ENCODE peak calls at places on chromosomes 6 and 20, in seven cellular contexts. P, I, Z, O, G, E and F are unnamed samples.

GRCh38 chr20:40813708-40814327 is 124.8 kb upstream of the MAFB start:
- DNase-seq in P (no peak), I (no peak), Z (no peak), O (no peak), G (no peak), E (peak), F (no peak)

GRCh38 chr20:19897891-19898290 is 119.3 kb upstream of the NAA20 start:
- DNase-seq in P (no peak), I (no peak), Z (no peak), O (no peak), G (no peak), E (peak), F (no peak)

GRCh38 chr6:132179955-132180354 is 221.3 kb downstream of the MOXD1 start:
- DNase-seq in P (no peak), I (no peak), Z (no peak), O (no peak), G (no peak), E (no peak), F (no peak)

GRCh38 chr6:89495961-89496535 is 63.1 kb downstream of the ANKRD6 start:
- DNase-seq in P (no peak), I (no peak), Z (no peak), O (no peak), G (no peak), E (no peak), F (no peak)

GRCh38 chr20:23928788-23929187 is 49.2 kb upstream of the CST5 start:
- DNase-seq in P (no peak), I (no peak), Z (no peak), O (no peak), G (no peak), E (no peak), F (no peak)

GRCh38 chr20:1824834-1825233 is 70.4 kb upstream of the SIRPA start:
- DNase-seq in P (no peak), I (no peak), Z (no peak), O (no peak), G (no peak), E (no peak), F (no peak)

GRCh38 chr20:25301357-25301920 is 53.6 kb downstream of the PYGB start:
- DNase-seq in P (no peak), I (no peak), Z (no peak), O (no peak), G (no peak), E (no peak), F (no peak)

GRCh38 chr6:86276056-86276455 is 633.4 kb upstream of the SYNCRIP start:
- DNase-seq in P (no peak), I (no peak), Z (no peak), O (no peak), G (no peak), E (no peak), F (no peak)

GRCh38 chr20:1874534-1875168 is 20.6 kb upstream of the SIRPA start:
- DNase-seq in P (peak), I (no peak), Z (peak), O (no peak), G (no peak), E (no peak), F (no peak)

GRCh38 chr20:48406462-48407235 is 421.1 kb downstream of the PREX1 start:
- DNase-seq in P (no peak), I (no peak), Z (no peak), O (no peak), G (no peak), E (no peak), F (no peak)

GRCh38 chr6:150994026-150994425 is 128.5 kb downstream of the MTHFD1L start:
- DNase-seq in P (no peak), I (no peak), Z (no peak), O (no peak), G (no peak), E (no peak), F (no peak)

GRCh38 chr20:49420811-49421295 is 61.6 kb downstream of the KCNB1 start:
- DNase-seq in P (no peak), I (no peak), Z (no peak), O (peak), G (peak), E (no peak), F (no peak)

GRCh38 chr6:412146-412886 is 20.8 kb downstream of the IRF4 start:
- DNase-seq in P (no peak), I (no peak), Z (no peak), O (no peak), G (no peak), E (no peak), F (no peak)

GRCh38 chr20:25459111-25459830 is 51.8 kb downstream of the GINS1 start:
- DNase-seq in P (no peak), I (no peak), Z (no peak), O (no peak), G (no peak), E (no peak), F (no peak)

GRCh38 chr6:168959696-168960095 is 293.9 kb downstream of the THBS2 start:
- DNase-seq in P (no peak), I (no peak), Z (no peak), O (no peak), G (no peak), E (no peak), F (no peak)

GRCh38 chr6:140379919-140380318 is 1005.5 kb upstream of the CITED2 start:
- DNase-seq in P (no peak), I (no peak), Z (peak), O (no peak), G (no peak), E (no peak), F (no peak)

GRCh38 chr20:64226686-64227576 is 28.6 kb upstream of the PCMTD2 start:
- DNase-seq in P (no peak), I (no peak), Z (no peak), O (no peak), G (no peak), E (no peak), F (no peak)

GRCh38 chr20:36758276-36758675 is 12.4 kb upstream of the NDRG3 start:
- DNase-seq in P (no peak), I (no peak), Z (no peak), O (no peak), G (no peak), E (no peak), F (no peak)

GRCh38 chr6:32154514-32155161 is 697 bp downstream of the PPT2 start:
- DNase-seq in P (peak), I (peak), Z (peak), O (no peak), G (peak), E (peak), F (peak)

GRCh38 chr6:163775313-163775712 is 360.8 kb downstream of the QKI start:
- DNase-seq in P (no peak), I (no peak), Z (no peak), O (no peak), G (no peak), E (no peak), F (no peak)

DNA sequence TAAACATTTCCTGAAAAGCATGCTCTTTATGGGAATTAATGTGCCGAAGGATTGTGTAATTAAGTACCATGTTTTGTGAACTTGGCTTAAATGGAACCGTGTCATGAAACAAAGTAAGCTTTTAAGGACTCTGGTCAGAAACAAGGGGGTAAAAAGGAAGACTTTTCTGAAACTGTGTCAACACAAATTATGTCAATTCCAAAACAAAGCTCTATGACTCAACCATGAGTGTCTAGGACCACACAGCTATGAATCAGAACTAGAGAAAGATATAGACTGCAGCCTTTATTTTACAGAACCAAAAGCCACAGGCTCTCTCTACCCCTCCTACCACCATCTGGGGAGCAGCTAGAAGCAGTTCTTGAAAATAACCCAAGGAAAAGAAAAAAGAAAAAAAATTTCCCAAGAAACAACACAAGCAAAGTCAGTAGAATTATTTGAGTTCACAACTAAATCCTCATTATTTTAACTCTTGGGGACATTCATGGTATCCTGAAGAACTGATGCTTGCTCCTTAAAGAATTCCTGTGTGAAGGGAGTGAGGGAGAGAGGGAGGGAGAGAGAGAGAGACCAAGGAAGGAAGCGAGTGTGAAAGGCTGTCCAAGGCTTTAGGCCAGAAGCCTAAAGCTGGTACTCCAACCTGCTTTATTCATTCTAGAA is 81.9 kb downstream of the ZMYND8 start:
- DNase-seq in P (no peak), I (no peak), Z (peak), O (no peak), G (no peak), E (peak), F (peak)
- TF ChIP-seq POLR2A in P (no peak), I (peak), Z (peak), O (no peak), G (no peak), E (peak), F (no peak)

DNA sequence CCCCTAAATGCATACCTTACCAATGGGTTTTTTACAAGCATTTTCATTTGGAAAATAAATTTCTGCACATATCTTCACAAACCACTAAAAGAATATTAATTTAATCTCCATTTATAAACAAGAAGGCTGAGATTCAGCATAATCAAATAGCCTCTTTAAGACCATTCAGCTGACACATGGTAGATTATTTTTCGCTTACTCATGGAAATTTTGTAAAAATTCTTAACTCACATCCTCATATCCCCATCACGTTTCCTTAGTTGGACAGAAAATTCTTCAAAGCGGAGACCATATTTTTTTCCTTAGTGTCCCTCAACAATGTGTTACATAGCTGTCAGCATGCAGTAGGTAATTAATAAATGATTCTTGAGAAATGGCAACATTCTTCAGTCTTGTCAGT is 439.6 kb upstream of the PTCHD4 start:
- DNase-seq in P (no peak), I (no peak), Z (no peak), O (no peak), G (no peak), E (no peak), F (no peak)
- TF ChIP-seq POLR2A in P (no peak), I (no peak), Z (no peak), O (no peak), G (no peak), E (no peak), F (no peak)

DNA sequence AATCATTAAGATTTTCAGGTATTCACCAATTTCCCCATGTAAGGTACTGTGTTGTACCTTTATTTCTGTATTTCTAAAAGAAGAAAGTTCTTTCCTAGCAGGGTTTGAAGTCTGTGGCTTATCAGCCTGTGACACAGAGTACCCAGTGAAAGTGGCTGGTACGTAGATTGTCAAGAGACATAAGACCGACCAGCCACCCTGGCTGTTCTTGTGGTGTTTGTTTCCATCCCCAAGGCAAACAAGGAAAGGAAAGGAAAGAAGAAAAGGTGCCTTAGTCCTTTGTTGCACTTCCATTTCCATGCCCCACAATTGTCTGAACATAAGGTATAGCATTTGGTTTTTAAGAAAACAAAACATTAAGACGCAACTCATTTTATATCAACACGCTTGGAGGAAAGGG is 40.6 kb upstream of the SMIM28 start:
- DNase-seq in P (no peak), I (no peak), Z (no peak), O (no peak), G (no peak), E (no peak), F (no peak)
- TF ChIP-seq POLR2A in P (no peak), I (no peak), Z (no peak), O (no peak), G (no peak), E (no peak), F (no peak)

GRCh38 chr20:57773059-57773815 is 63.4 kb upstream of the PMEPA1 start:
- DNase-seq in P (no peak), I (no peak), Z (no peak), O (no peak), G (no peak), E (no peak), F (no peak)
- TF ChIP-seq POLR2A in P (no peak), I (no peak), Z (no peak), O (no peak), G (no peak), E (no peak), F (no peak)

DNA sequence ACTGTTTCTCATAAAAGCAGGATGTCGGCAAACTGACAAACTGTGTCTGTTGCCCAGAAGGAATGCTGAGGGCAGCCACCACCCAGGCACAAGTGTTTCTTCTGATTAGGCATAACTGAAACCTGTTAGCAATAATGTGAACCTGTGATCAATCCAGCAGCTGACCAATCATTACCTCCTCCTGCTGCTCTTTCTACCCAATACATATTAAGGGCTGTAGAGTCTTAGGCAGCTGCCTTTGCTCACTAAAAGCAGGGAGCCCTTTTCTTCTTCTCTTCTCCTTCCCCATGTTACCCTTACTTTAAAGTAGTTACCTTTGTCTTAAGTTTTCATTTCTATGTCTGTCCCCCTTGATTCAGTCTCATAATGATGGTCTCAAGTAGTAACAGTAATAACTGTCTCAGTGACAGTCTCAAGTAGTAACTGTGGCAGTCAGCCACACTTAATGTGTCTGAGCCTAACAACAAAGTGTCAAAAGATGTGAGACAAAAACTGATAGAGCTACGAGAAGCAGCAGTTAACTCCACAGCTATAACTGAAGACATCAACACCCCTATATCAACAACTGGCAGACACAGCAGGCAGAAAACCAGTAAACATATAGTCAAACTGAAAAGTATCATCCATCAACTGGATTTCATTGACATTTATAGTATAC is 37.0 kb downstream of the RANBP9 start:
- DNase-seq in P (no peak), I (no peak), Z (no peak), O (no peak), G (no peak), E (no peak), F (no peak)
- TF ChIP-seq POLR2A in P (no peak), I (no peak), Z (no peak), O (no peak), G (no peak), E (no peak), F (no peak)

DNA sequence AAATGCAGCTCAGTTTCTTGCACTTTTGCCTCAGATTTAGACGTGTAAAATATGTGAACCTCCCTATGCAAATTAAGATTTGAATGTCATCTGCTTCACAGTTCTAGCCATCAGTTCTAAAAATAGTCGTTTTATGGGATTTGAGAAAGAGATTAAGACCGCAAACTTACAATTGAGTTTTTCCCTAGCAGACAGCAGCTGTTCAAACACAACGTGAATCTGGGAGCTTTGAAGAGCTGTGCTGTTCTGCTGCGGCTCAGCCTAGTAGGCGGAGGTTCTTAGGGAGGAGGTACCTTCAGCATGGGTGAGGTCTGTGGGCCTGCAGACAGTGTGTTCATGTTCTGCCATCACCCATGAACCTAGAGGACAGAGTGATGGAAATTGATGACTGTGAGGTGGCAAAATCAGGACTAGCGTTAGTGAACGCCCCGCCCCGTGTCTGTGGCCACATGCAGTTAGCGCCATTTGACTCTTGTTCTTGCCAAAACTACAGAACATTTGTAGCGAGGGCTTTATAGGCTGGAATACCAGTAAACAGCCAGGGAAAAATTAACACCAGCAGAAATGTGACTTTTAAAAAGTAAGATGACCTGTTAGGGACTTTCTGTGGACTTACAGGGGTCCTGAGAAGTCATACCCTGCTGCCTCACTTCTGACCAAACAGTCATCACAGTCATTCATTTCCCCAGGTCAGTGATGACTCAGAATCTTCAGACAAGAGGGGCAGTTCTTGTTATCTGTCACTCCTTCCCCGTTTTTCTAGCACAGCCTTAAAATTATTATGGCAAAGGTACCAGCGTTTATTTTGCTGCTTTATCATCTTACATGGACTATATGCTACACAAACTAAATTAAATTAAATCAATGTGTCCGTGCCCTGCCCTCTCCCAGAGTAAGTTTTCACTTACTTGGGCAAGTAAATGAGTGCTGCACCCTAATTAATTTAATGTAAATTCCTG is 84.3 kb upstream of the TMEM181 start:
- DNase-seq in P (no peak), I (peak), Z (peak), O (no peak), G (peak), E (peak), F (peak)
- TF ChIP-seq POLR2A in P (no peak), I (no peak), Z (no peak), O (no peak), G (no peak), E (no peak), F (no peak)

GRCh38 chr6:37174515-37175331 is 4.8 kb downstream of the PIM1 start:
- DNase-seq in P (no peak), I (no peak), Z (no peak), O (no peak), G (no peak), E (peak), F (no peak)
- TF ChIP-seq POLR2A in P (no peak), I (no peak), Z (no peak), O (no peak), G (no peak), E (no peak), F (no peak)